ENCODE peak calls at places on chromosomes 1 and 21, in six cellular contexts. M is uterus, P is tibial artery, U is cardiac fibroblast, D is A549, S is upper lobe of right lung. W is an unnamed sample.

GRCh38 chr1:168410464-168410863 is 129.8 kb downstream of the TBX19 start:
- DNase-seq in M (no peak), S (no peak), U (no peak), D (no peak), P (no peak), W (no peak)

GRCh38 chr1:41935226-41935625 is 16.5 kb upstream of the HIVEP3 start:
- DNase-seq in D (no peak), M (no peak), P (no peak), U (peak), S (no peak), W (no peak)

GRCh38 chr1:25091671-25092070 is 140.6 kb downstream of the SYF2 start:
- DNase-seq in U (no peak), M (no peak), P (no peak), S (no peak), D (no peak), W (no peak)

GRCh38 chr1:233460692-233461091 is 133.2 kb downstream of the MAP3K21 start:
- DNase-seq in M (no peak), D (no peak), S (no peak), P (no peak), U (no peak), W (no peak)

GRCh38 chr1:236398538-236398937 is 4.5 kb downstream of the EDARADD start:
- DNase-seq in D (no peak), M (no peak), S (no peak), P (no peak), U (no peak), W (no peak)

GRCh38 chr21:16539041-16539440 is 809.3 kb downstream of the USP25 start:
- DNase-seq in S (no peak), U (no peak), P (no peak), M (no peak), D (no peak), W (no peak)

GRCh38 chr1:191453487-191453886 is 704.8 kb upstream of the RGS18 start:
- DNase-seq in S (no peak), D (no peak), M (no peak), U (no peak), P (no peak), W (no peak)

GRCh38 chr1:168234846-168235547 is 9.2 kb downstream of the SFT2D2 start:
- DNase-seq in S (no peak), M (no peak), D (peak), P (no peak), U (peak), W (peak)

GRCh38 chr1:118185083-118185899 is at the start of gene SPAG17:
- DNase-seq in D (peak), M (no peak), S (peak), P (peak), U (peak), W (peak)
- TF ChIP-seq CTCF in D (peak), M (no peak), S (no peak), P (no peak), U (no peak), W (peak)

GRCh38 chr1:2053217-2053616 is 3.0 kb downstream of the PRKCZ start:
- DNase-seq in S (no peak), P (no peak), M (no peak), U (no peak), D (no peak), W (no peak)

GRCh38 chr1:2055911-2056575 is 5.8 kb downstream of the PRKCZ start:
- DNase-seq in S (no peak), U (no peak), P (no peak), M (no peak), D (no peak), W (no peak)

GRCh38 chr1:2053784-2054376 is 3.7 kb downstream of the PRKCZ start:
- DNase-seq in U (no peak), M (no peak), D (no peak), P (no peak), S (no peak), W (no peak)

GRCh38 chr1:2052756-2053155 is 2.5 kb downstream of the PRKCZ start:
- DNase-seq in S (no peak), M (no peak), D (no peak), U (no peak), P (no peak), W (no peak)

DNA sequence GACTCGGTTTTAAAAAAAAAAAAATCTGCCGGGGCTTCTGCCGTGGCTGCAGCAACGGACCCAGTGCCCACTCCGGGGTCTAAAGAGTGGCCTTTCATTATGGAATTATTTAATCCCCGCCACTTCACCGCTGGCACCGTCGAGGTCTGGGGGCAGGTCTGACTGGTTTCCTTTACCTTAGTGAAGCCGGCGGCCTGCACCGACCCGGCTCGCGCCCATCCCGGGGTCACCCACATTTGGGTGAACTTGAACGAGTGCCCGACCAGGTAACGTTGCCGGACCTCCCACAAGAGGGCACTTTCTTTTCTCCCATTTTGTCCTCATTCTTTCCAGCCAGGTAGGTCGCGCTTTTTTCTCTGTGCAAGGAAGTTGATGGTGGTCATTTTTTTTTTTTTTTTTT is 4.3 kb downstream of the PRKCZ start:
- DNase-seq in S (no peak), P (no peak), D (no peak), M (no peak), U (no peak), W (no peak)
- H3K4me3 ChIP-seq in S (no peak), P (no peak), D (no peak), M (no peak), U (no peak), W (no peak)

GRCh38 chr21:41069305-41069642 is 98.7 kb upstream of the BACE2 start:
- DNase-seq in D (no peak), S (no peak), U (no peak), P (no peak), M (no peak), W (no peak)

GRCh38 chr21:41068411-41069304 is 99.3 kb upstream of the BACE2 start:
- DNase-seq in M (peak), S (peak), P (peak), D (peak), U (peak), W (peak)

GRCh38 chr21:41074607-41075184 is 93.3 kb upstream of the BACE2 start:
- DNase-seq in M (no peak), S (no peak), U (no peak), D (no peak), P (no peak), W (no peak)

GRCh38 chr21:41075668-41076463 is 92.1 kb upstream of the BACE2 start:
- DNase-seq in D (no peak), P (no peak), S (no peak), M (no peak), U (no peak), W (no peak)

DNA sequence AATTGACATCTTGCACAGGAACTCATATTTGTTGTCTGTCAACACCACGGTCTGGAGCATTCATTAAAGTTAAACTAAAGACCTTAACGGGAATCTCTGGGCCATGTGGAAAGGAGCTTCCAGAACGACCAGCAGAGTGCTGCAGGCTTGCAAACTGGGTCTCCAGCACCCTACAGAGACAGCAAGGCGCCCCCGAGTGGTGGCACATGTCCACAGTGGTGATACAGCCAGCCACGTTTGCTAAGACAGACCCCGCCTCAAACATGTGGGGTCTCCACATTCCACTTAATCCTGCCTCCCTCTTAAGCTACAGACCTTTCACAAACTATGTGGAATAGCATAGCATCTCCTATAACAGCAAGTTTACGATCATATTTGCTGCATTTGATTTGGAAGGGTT is 96.5 kb upstream of the BACE2 start:
- DNase-seq in D (peak), M (no peak), U (no peak), S (no peak), P (no peak), W (no peak)
- TF ChIP-seq CTCF in D (no peak), M (no peak), U (no peak), S (no peak), P (no peak), W (peak)

GRCh38 chr1:114218397-114219237 is 64.9 kb upstream of the SYT6 start:
- DNase-seq in M (no peak), D (no peak), P (no peak), U (peak), S (no peak), W (no peak)

GRCh38 chr1:114215426-114215825 is 61.8 kb upstream of the SYT6 start:
- DNase-seq in U (peak), S (no peak), D (no peak), P (no peak), M (no peak), W (no peak)

GRCh38 chr1:114222920-114223319 is 69.3 kb upstream of the SYT6 start:
- DNase-seq in M (no peak), D (no peak), U (no peak), P (no peak), S (no peak), W (no peak)

GRCh38 chr1:114216431-114217173 is 62.9 kb upstream of the SYT6 start:
- DNase-seq in U (no peak), D (no peak), S (no peak), P (no peak), M (no peak), W (no peak)

GRCh38 chr1:114219247-114219872 is 65.7 kb upstream of the SYT6 start:
- DNase-seq in U (peak), M (no peak), S (no peak), P (no peak), D (peak), W (peak)
- H3K4me3 ChIP-seq in U (no peak), M (peak), S (no peak), P (peak), D (no peak), W (no peak)

GRCh38 chr1:175072131-175072941 is 4.7 kb downstream of the TNN start:
- DNase-seq in S (no peak), U (peak), P (no peak), M (peak), D (no peak), W (peak)
- TF ChIP-seq CTCF in S (no peak), U (no peak), P (no peak), M (no peak), D (no peak), W (no peak)

DNA sequence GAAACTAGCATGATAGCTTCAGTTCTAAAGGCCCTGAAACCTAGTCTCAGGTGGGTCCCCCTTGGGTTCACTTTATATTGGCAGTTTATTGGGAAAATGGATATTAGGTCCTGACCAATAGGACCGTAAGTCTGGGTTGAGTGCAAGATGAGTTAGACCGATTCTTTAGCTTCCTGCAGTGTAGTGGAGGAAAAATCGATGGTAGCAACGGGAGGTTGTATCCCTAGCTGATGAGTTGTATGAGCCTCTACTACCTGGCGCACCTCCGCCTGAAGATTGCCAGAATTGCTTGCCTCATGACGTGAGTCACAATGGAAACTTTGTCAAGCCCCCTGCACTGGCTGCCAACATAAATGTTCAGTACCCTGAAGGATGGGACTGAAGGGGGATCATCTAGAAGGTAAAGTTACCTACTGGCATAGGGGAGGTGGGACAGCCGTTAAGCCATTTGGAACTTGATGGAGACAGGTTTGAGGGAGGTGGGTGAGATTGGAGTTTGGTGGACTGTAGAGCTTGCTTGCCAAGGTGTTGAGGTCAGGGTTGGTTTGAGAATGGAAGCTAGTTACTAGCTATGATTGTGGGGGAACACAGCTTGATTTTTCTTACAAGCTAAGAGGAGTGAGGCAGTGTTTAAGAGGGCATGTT is 4.0 kb downstream of the RCC1 start:
- DNase-seq in S (no peak), P (no peak), M (no peak), D (no peak), U (peak), W (no peak)
- H3K4me3 ChIP-seq in S (peak), P (no peak), M (no peak), D (peak), U (peak), W (peak)

DNA sequence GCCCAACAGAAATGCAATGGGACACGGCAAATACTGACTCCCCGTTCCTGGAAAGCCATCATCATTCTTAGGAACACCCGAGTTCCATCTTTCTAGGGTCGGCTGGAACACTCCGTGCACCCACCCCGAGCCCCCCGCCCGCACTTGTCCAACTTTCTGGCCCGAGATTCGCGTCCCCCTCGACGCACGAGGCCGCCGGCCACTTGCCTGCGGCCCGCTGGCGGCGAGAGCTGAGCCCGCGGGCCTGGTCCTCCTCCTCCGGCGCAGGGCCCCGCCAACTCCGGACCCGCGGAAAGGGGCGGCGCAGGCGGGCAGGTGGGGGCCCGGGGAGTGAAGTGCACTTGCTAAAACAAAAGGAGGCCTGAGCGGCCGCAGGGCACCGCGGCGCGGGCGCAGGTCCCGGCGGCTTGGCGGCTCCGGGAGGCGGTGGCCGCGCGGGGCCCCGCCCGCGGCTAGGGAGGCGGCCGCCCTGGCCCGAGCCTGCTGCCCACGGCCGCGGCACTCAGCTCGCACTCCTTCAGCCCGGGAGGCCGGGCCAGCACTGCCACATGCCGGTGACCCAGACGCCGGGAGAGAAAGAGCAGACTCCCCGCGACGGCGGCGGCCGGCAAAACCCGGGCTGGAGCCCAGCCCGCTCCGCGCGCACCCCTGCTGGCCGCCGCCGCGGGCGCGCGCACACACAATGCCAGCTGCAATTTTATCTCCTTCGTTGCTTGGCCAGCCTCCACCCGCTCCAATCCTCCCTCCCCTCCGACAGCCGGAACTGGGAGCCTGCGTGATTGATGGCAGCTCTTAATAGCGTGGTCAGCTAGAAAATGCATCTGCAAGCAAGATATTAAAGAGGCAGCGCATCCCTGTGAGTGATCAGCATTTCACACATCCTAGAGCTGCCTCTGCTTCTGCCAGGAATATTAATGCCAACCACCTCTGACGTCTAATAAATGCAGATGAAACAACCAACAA is 114.3 kb downstream of the RERE start:
- DNase-seq in S (peak), U (peak), P (peak), M (peak), D (peak), W (peak)
- TF ChIP-seq CTCF in S (peak), U (no peak), P (no peak), M (peak), D (no peak), W (no peak)

DNA sequence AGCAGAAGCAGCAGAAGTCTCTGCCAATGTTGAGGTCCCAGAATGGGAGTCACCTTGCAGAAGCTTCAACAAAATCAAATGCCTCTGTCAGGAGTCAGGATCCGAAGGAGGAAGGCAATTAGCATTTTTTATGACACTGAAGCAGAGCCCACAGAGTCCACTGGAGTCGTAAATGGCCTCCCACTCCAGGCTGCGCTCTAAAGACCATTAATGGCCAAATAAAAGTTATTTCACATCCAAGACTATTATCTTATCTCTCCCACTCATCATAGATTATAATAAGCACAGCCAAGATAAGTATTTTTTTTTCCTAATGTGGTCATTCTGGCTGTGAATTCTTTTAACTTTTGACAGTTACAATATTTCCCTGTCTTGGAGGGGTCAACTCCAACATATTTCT is 191.1 kb upstream of the C8B start:
- DNase-seq in M (no peak), U (no peak), P (no peak), D (no peak), S (no peak), W (no peak)
- H3K4me3 ChIP-seq in M (no peak), U (no peak), P (no peak), D (no peak), S (no peak), W (no peak)

GRCh38 chr1:229156819-229157218 is 114.1 kb upstream of the RAB4A start:
- DNase-seq in P (peak), M (no peak), D (peak), U (peak), S (no peak), W (no peak)
- TF ChIP-seq CTCF in P (peak), M (peak), D (peak), U (no peak), S (peak), W (peak)

DNA sequence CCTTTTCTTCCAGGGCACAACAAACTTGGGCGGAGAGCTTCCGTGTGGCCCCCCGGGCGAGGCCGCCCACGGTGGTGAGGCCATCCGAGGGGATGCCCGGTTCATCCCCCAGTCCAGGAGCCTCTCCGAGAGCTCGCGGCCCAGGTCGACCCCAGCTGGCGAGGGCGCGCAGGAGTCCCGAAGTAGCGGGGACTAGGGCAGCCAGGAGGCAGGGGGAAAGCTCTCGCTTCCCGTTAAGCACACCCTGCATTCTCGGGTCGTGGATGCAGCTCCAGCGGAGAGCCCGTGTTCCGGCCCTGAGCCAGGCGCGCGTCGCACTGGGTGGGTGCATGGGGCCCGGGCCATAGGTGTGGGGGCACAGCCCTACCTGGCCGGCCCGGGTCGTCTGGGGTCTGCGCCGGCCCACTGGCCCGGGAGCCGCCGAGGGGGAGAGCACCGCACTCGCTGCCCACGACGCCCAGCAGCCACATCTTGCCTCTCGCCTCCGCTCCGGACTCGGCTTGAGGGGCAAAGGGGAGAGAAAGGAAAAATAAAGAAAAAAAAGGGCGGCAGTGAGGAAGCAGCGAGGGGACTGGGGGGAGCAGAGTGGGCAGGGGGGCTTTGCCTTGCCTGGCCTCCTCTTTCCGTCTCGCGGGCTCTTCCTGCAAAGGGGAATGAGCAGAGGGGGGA is 1.8 kb downstream of the RNF220 start:
- DNase-seq in P (peak), D (no peak), M (no peak), U (no peak), S (no peak), W (no peak)
- H3K4me3 ChIP-seq in P (peak), D (peak), M (peak), U (no peak), S (peak), W (no peak)

W was measured in epithelial cell of esophagus.